ENCODE peak calls at places on chromosomes 1 and 21, in ten cellular contexts. M is pancreas; O is AG04450; U is dorsolateral prefrontal cortex; Q is epithelial cell of prostate; W is aorta; J is CD4-positive, alpha-beta memory T cell; C is IMR-90; G is fibroblast of lung; D is K562. H is an unnamed sample.
A peak's percentile ranks its signal among the peaks of the same experiment; 100 is the strongest.

GRCh38 chr21:42208801-42209490 is 10.0 kb upstream of the ABCG1 start:
- DNase-seq in M (no peak), O (no peak), U (no peak), Q (no peak), W (no peak), J (no peak), C (no peak), G (no peak), D (no peak), H (no peak)

GRCh38 chr1:55313903-55314302 is 98.7 kb upstream of the USP24 start:
- DNase-seq in M (no peak), O (no peak), U (no peak), Q (no peak), W (no peak), J (no peak), C (peak; percentile 38), G (no peak), D (no peak), H (no peak)

GRCh38 chr1:82486969-82487368 is 686.2 kb downstream of the ADGRL2 start:
- DNase-seq in M (no peak), O (no peak), U (no peak), Q (peak; percentile 5), W (no peak), J (no peak), C (no peak), G (no peak), D (no peak), H (no peak)

GRCh38 chr21:46054447-46054846 is 43.5 kb upstream of the COL6A2 start:
- DNase-seq in M (no peak), O (no peak), U (no peak), Q (no peak), W (no peak), J (no peak), C (peak; percentile 42), G (peak; percentile 55), D (no peak), H (no peak)

GRCh38 chr1:232355162-232356006 is 274.5 kb downstream of the SIPA1L2 start:
- DNase-seq in M (no peak), O (no peak), U (no peak), Q (no peak), W (no peak), J (no peak), C (no peak), G (no peak), D (no peak), H (no peak)

GRCh38 chr1:209883341-209883971 is 54.6 kb upstream of the SYT14 start:
- DNase-seq in M (no peak), O (peak; percentile 53), U (peak; percentile 23), Q (no peak), W (no peak), J (no peak), C (peak; percentile 89), G (peak; percentile 87), D (no peak), H (no peak)

GRCh38 chr21:37658994-37659458 is 257.2 kb downstream of the KCNJ6 start:
- DNase-seq in M (peak; percentile 46), O (peak; percentile 21), U (no peak), Q (peak; percentile 57), W (no peak), J (no peak), C (peak; percentile 72), G (peak; percentile 75), D (peak; percentile 41), H (no peak)

GRCh38 chr1:59113876-59114457 is 182.9 kb upstream of the FGGY start:
- DNase-seq in M (no peak), O (no peak), U (no peak), Q (no peak), W (no peak), J (no peak), C (no peak), G (no peak), D (no peak), H (no peak)

DNA sequence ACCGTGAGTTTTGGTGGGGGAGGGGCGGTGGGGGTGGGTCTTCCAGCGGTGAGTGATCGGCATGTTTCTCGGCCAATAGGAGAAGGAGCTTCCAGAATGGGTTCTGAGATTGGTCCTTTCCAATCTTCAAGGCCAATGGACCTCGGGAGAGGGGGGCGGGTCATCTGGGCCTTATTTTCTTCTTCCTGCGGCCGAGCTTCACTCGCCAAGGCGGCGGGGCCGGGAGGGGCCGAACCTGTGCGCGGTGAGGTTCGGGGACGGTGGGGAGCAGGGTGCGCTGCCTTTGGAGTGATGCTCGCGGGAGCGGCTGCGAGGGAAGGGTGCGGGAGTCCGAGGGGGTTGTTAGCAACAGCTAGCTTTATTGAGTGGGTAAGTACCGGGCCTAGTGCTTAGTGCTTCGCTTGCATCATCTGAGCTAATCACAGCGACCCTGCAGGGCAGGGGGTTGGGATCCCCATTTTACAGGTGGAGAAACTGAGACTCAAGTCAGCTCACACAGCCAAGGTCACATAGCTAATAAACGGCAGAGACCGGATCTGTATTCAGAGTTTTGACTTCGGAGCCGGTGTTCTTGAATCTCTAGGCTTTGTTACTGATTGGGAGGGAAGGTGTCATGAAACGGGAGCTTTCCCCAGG is 475 bp downstream of the KDM4A start:
- DNase-seq in M (peak; percentile 95), O (peak; percentile 95), U (peak; percentile 95), Q (peak; percentile 93), W (peak; percentile 96), J (peak; percentile 90), C (peak; percentile 99), G (peak; percentile 99), D (peak; percentile 100), H (peak; percentile 94)
- H3K27ac ChIP-seq in M (peak overlapping the region; percentile 97), O (peak overlapping the region; percentile 86), U (peak overlapping the region; percentile 94), Q (peak overlapping the region; percentile 91), W (no peak overlapping the region), J (peak overlapping the region; percentile 79), C (peak overlapping the region; percentile 95), G (peak overlapping the region; percentile 78), D (peak overlapping the region; percentile 88), H (peak overlapping the region; percentile 99)

DNA sequence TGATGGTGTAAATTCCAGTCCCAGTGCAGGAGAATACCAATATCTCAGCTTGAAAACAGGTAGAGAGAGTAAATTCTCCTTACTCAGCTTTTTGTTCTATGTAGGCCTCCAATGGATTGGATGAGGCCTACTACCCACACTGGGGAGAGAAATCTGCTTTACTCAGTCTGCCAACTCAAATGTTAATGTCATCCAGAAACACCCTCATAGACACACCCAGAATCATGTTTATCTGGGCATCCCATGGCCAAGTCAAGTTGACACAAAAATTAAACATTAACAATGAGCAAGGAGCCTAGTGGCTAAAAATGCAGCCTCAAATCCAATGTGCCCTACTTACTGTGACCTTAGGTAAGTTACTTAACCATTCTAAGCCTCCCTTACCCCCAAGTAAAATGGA is 6.9 kb upstream of the HLX start:
- DNase-seq in M (no peak), O (no peak), U (no peak), Q (no peak), W (no peak), J (no peak), C (no peak), G (no peak), D (no peak), H (no peak)
- H3K27ac ChIP-seq in M (no peak overlapping the region), O (no peak overlapping the region), U (no peak overlapping the region), Q (no peak overlapping the region), W (no peak overlapping the region), J (no peak overlapping the region), C (no peak overlapping the region), G (no peak overlapping the region), D (no peak overlapping the region), H (no peak overlapping the region)

GRCh38 chr1:4516596-4516995 is 137.8 kb upstream of the AJAP1 start:
- DNase-seq in M (no peak), O (no peak), U (no peak), Q (no peak), W (peak; percentile 46), J (no peak), C (no peak), G (no peak), D (no peak), H (no peak)

GRCh38 chr1:4519954-4520353 is 134.5 kb upstream of the AJAP1 start:
- DNase-seq in M (no peak), O (no peak), U (no peak), Q (no peak), W (no peak), J (no peak), C (no peak), G (no peak), D (no peak), H (no peak)

GRCh38 chr1:4517559-4517958 is 136.8 kb upstream of the AJAP1 start:
- DNase-seq in M (no peak), O (no peak), U (no peak), Q (no peak), W (no peak), J (no peak), C (no peak), G (no peak), D (no peak), H (no peak)

GRCh38 chr1:4515727-4516289 is 138.6 kb upstream of the AJAP1 start:
- DNase-seq in M (no peak), O (no peak), U (no peak), Q (no peak), W (no peak), J (no peak), C (no peak), G (no peak), D (no peak), H (no peak)

DNA sequence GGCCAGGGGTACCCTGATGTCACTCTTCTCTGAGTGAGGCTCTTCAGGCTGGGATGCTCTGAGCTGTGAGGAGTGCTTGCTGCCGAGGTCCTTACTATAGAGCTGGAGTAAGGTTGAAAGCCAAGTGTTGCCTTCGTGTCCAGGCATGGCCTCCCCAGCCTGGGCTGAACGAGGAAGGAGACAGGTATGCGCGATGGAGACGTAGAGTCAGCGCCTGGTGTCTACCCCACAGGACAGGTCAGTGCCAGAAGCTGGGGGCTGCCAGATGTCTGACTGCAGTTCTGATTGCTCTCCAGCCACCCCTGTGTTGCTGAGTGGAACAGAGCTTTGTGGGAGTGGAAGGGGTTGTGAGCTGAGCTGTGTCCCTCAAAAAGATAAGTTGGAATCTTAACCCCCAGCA is 135.8 kb upstream of the AJAP1 start:
- DNase-seq in M (no peak), O (no peak), U (no peak), Q (no peak), W (no peak), J (no peak), C (no peak), G (no peak), D (no peak), H (no peak)
- H3K27ac ChIP-seq in M (no peak overlapping the region), O (no peak overlapping the region), U (no peak overlapping the region), Q (no peak overlapping the region), W (no peak overlapping the region), J (no peak overlapping the region), C (no peak overlapping the region), G (no peak overlapping the region), D (no peak overlapping the region), H (no peak overlapping the region)

DNA sequence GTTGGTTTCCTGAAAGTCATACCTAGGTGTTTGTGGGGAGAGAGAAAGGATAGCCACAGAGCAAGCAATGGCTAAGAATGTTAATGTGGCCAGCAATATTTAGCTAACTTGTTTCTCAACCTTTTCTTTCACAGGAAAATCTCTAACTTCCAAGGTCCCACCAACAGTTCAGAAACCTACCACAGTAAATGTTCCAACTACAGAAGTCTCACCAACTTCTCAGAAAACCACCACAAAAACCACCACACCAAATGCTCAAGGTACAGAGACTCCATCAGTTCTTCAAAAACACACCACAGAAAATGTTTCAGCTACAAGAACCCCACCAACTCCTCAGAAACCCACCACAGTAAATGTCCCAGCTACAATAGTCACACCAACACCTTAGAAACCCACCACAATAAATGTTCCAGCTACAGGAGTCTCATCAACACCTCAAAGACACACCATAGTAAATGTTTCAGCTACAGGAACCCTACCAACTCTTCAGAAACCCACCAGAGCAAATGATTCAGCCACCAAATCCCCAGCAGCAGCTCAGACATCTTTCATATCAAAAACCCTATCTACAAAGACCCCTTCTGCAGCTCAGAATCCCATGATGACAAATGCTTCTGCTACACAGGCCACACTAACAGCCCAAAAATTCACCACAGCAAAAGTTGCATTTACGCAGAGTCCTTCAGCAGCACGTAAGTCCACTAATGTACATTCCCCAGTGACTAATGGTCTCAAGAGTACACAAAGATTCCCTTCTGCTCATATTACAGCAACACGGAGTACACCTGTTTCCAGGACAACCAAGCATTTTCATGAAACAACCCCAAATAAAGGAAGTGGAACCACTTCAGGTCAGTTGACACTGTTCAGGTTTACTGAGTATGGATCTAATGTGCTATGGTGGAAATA is 15.3 kb downstream of the CD55 start:
- DNase-seq in M (no peak), O (peak; percentile 20), U (no peak), Q (no peak), W (no peak), J (peak; percentile 30), C (peak; percentile 90), G (peak; percentile 39), D (no peak), H (no peak)
- H3K27ac ChIP-seq in M (no peak overlapping the region), O (no peak overlapping the region), U (peak overlapping the region; percentile 51), Q (no peak overlapping the region), W (no peak overlapping the region), J (peak overlapping the region; percentile 37), C (no peak overlapping the region), G (no peak overlapping the region), D (no peak overlapping the region), H (peak overlapping the region; percentile 5)

H was measured in substantia nigra.